ENCODE peak calls at places on chromosomes 5 and 9, in nine cellular contexts. P is K562; Q is mammary epithelial cell; U is tibial artery; R is heart right ventricle; X is GM12865; B is CD8-positive, alpha-beta memory T cell; C is gastrocnemius medialis; K is astrocyte of the cerebellum. W is an unnamed sample.

GRCh38 chr9:77251050-77251449 is 73.7 kb downstream of the VPS13A start:
- DNase-seq in P (no peak), R (no peak), K (no peak), Q (no peak), B (no peak), U (no peak), C (no peak), X (no peak), W (no peak)

GRCh38 chr5:22754155-22754554 is 99.0 kb downstream of the CDH12 start:
- DNase-seq in P (no peak), K (no peak), B (no peak), Q (no peak), U (no peak), C (no peak), R (no peak), X (no peak), W (no peak)

GRCh38 chr5:38382898-38383297 is 124.5 kb downstream of the EGFLAM start:
- DNase-seq in Q (peak), X (peak), B (peak), C (peak), K (peak), R (peak), U (peak), P (peak), W (no peak)

GRCh38 chr5:81007637-81008027 is 47.5 kb downstream of the RASGRF2 start:
- DNase-seq in P (no peak), X (no peak), C (no peak), B (no peak), R (no peak), Q (no peak), K (no peak), U (no peak), W (no peak)

GRCh38 chr5:120297621-120298020 is 166.5 kb upstream of the PRR16 start:
- DNase-seq in X (no peak), Q (no peak), B (no peak), P (no peak), K (no peak), C (no peak), R (no peak), U (no peak), W (no peak)

GRCh38 chr5:1881731-1882336 is 891 bp downstream of the IRX4 start:
- DNase-seq in Q (peak), K (no peak), R (no peak), P (no peak), C (no peak), B (no peak), U (no peak), X (no peak), W (no peak)

GRCh38 chr9:118962426-118962825 is 406.8 kb downstream of the BRINP1 start:
- DNase-seq in U (no peak), B (no peak), X (no peak), R (no peak), Q (no peak), K (peak), P (no peak), C (no peak), W (no peak)

GRCh38 chr9:107351382-107352045 is 68.4 kb downstream of the RAD23B start:
- DNase-seq in B (no peak), R (no peak), U (no peak), K (no peak), X (no peak), C (no peak), Q (peak), P (no peak), W (no peak)

GRCh38 chr9:97954550-97954989 is 16.6 kb upstream of the HEMGN start:
- DNase-seq in X (peak), R (no peak), K (no peak), C (no peak), P (peak), B (peak), Q (peak), U (no peak), W (no peak)

GRCh38 chr9:93587284-93587650 is 10.9 kb downstream of the PHF2 start:
- DNase-seq in C (no peak), U (peak), X (no peak), R (no peak), Q (no peak), P (no peak), B (no peak), K (no peak), W (no peak)

GRCh38 chr5:148343049-148343413 is 7.7 kb downstream of the SPINK9 start:
- DNase-seq in R (no peak), K (no peak), P (peak), U (no peak), B (no peak), Q (peak), X (no peak), C (no peak), W (no peak)

GRCh38 chr9:68740561-68740960 is 35.5 kb downstream of the PIP5K1B start:
- DNase-seq in C (no peak), R (no peak), B (no peak), U (no peak), K (no peak), Q (no peak), P (no peak), X (no peak), W (no peak)

GRCh38 chr5:16508730-16509531 is 43.3 kb upstream of the ZNF622 start:
- DNase-seq in K (no peak), X (no peak), C (peak), P (no peak), R (peak), U (peak), Q (peak), B (no peak), W (no peak)

GRCh38 chr5:34762321-34762871 is 76.6 kb upstream of the TTC23L start:
- DNase-seq in K (peak), U (no peak), B (no peak), Q (no peak), P (no peak), R (peak), C (peak), X (no peak), W (no peak)

GRCh38 chr9:87662808-87663528 is 63.0 kb upstream of the CTSL start:
- DNase-seq in C (peak), Q (peak), K (peak), U (peak), X (peak), B (no peak), P (peak), R (peak), W (peak)

GRCh38 chr5:98585661-98586310 is 187.7 kb upstream of the RGMB start:
- DNase-seq in P (no peak), K (peak), X (no peak), U (no peak), B (no peak), C (no peak), R (no peak), Q (no peak), W (no peak)

GRCh38 chr9:89853931-89854330 is 249.1 kb downstream of the GADD45G start:
- DNase-seq in X (no peak), R (no peak), K (no peak), P (no peak), U (no peak), C (no peak), B (no peak), Q (no peak), W (no peak)

GRCh38 chr5:17374157-17374556 is 123.9 kb upstream of the TAF11L2 start:
- DNase-seq in C (no peak), X (no peak), U (no peak), K (no peak), B (no peak), Q (no peak), R (no peak), P (no peak), W (no peak)

GRCh38 chr5:103450333-103451061 is 112.1 kb downstream of the NUDT12 start:
- DNase-seq in X (no peak), Q (peak), K (peak), P (no peak), B (no peak), U (no peak), R (no peak), C (no peak), W (no peak)

GRCh38 chr9:16154570-16155078 is 601.8 kb downstream of the CCDC171 start:
- DNase-seq in C (no peak), B (no peak), K (no peak), P (no peak), R (peak), X (peak), Q (no peak), U (no peak), W (no peak)

GRCh38 chr5:170769898-170770416 is 13.6 kb upstream of the GABRP start:
- DNase-seq in C (no peak), P (peak), Q (no peak), X (no peak), U (no peak), K (no peak), B (no peak), R (no peak), W (no peak)

GRCh38 chr5:61330341-61330878 is 1.6 kb upstream of the ZSWIM6 start:
- DNase-seq in R (peak), U (no peak), C (no peak), Q (peak), B (no peak), X (no peak), P (peak), K (peak), W (no peak)

GRCh38 chr9:128215491-128216404 is 12.6 kb downstream of the DNM1 start:
- DNase-seq in X (peak), B (no peak), U (peak), K (peak), Q (no peak), R (no peak), P (peak), C (peak), W (no peak)

GRCh38 chr9:15115702-15116639 is 191.0 kb downstream of the TTC39B start:
- DNase-seq in X (no peak), P (no peak), R (no peak), C (no peak), Q (no peak), U (no peak), B (no peak), K (no peak), W (no peak)

GRCh38 chr5:180026320-180026719 is 45.2 kb downstream of the RNF130 start:
- DNase-seq in Q (peak), R (no peak), B (no peak), P (peak), U (no peak), C (peak), X (peak), K (peak), W (no peak)

GRCh38 chr5:180130291-180130869 is 58.8 kb upstream of the RNF130 start:
- DNase-seq in U (no peak), X (no peak), C (no peak), P (no peak), Q (no peak), B (no peak), K (no peak), R (no peak), W (peak)

GRCh38 chr9:101400120-101400519 is 1.5 kb downstream of the ZNF189 start:
- DNase-seq in U (no peak), K (no peak), R (no peak), C (no peak), X (no peak), B (no peak), P (peak), Q (no peak), W (no peak)
- H3K4me3 ChIP-seq in U (peak), K (peak), R (peak), C (peak), X (no peak), B (no peak), P (peak), Q (peak), W (peak)

GRCh38 chr5:50435131-50435530 is 6.0 kb downstream of the EMB start:
- DNase-seq in X (no peak), K (no peak), Q (no peak), C (no peak), B (no peak), R (no peak), U (no peak), P (no peak), W (no peak)
- H3K4me3 ChIP-seq in X (no peak), K (no peak), Q (no peak), C (no peak), B (no peak), R (no peak), U (no peak), P (no peak), W (no peak)

GRCh38 chr5:36261186-36261585 is 19.5 kb upstream of the NADK2 start:
- DNase-seq in P (no peak), C (no peak), B (no peak), K (no peak), Q (no peak), U (no peak), X (no peak), R (no peak), W (no peak)

GRCh38 chr5:36269479-36269878 is 27.8 kb upstream of the NADK2 start:
- DNase-seq in K (no peak), Q (no peak), R (no peak), P (no peak), B (no peak), X (no peak), C (no peak), U (no peak), W (no peak)

GRCh38 chr5:36270175-36270574 is 28.4 kb upstream of the NADK2 start:
- DNase-seq in X (no peak), Q (no peak), B (no peak), R (no peak), C (no peak), U (no peak), P (no peak), K (no peak), W (no peak)

GRCh38 chr5:36267905-36268304 is 26.2 kb upstream of the NADK2 start:
- DNase-seq in U (no peak), B (no peak), Q (no peak), K (no peak), R (no peak), X (no peak), C (no peak), P (no peak), W (no peak)

GRCh38 chr5:36264202-36264760 is 22.6 kb upstream of the NADK2 start:
- DNase-seq in U (no peak), P (no peak), B (no peak), K (no peak), C (no peak), X (no peak), R (no peak), Q (no peak), W (no peak)
- H3K4me3 ChIP-seq in U (no peak), P (no peak), B (no peak), K (no peak), C (no peak), X (no peak), R (no peak), Q (no peak), W (no peak)

GRCh38 chr5:135085936-135086235 is 51.9 kb upstream of the PITX1 start:
- DNase-seq in P (no peak), X (no peak), K (no peak), B (no peak), U (peak), Q (no peak), C (no peak), R (no peak), W (no peak)
- H3K4me3 ChIP-seq in P (no peak), X (no peak), K (no peak), B (no peak), U (no peak), Q (no peak), C (no peak), R (no peak), W (no peak)

GRCh38 chr5:138369706-138370105 is 17.2 kb downstream of the KDM3B start:
- DNase-seq in X (no peak), K (no peak), C (no peak), Q (no peak), P (no peak), R (no peak), U (no peak), B (no peak), W (no peak)
- H3K4me3 ChIP-seq in X (no peak), K (no peak), C (no peak), Q (no peak), P (no peak), R (no peak), U (no peak), B (no peak), W (no peak)

DNA sequence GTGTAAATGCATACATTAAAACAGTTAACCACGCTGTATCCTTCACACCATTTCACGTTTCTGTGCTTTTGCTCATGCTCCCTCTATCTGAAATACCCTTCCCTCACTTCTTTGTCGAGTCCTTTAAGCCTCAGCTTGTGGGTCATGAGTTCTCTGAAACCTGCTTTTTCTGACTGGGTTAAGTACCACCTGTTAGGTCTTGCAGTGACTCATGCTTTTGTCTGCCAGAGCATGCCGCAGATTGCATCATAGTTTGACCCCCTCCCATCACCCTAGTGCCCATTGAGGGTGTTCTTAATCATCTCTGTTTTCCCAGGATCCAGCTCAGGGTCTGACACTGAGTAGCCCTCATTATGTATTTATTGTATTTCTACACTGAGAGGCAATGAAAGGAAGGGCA is 190.2 kb downstream of the ASTN2 start:
- DNase-seq in Q (no peak), R (no peak), X (no peak), P (no peak), B (no peak), U (no peak), K (peak), C (no peak), W (no peak)
- H3K4me3 ChIP-seq in Q (no peak), R (no peak), X (no peak), P (no peak), B (no peak), U (no peak), K (no peak), C (no peak), W (no peak)

DNA sequence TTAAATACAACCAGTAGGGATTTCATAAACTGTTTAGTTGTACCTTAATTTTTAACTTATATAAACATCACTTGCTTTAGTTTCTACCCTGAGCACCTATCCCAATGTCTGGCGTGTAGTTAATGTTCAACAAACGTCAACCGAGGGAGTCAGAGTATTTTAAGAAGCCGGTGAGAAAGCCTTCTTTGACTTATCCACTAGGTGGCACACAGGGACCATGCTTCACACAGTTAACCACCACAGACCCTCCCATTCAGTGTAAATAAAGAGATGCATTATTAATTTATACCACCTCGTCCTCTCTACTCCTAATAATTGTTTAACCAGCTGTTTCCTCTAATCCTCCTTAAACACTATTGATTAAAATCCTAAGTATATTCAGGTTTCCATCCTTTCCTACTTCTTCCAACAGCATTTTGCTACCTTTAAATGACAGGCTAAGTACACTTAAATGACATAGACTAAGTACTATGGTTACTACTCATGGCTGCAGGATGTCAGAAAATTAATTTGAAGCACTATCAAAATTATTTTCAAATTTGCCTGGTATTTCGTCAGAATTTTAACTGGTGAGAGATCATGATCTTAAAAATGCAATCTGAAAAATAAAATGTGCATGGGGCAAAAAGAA is 2.3 kb downstream of the HAPLN1 start:
- DNase-seq in P (peak), K (peak), B (no peak), C (no peak), Q (peak), U (no peak), R (no peak), X (peak), W (no peak)
- H3K4me3 ChIP-seq in P (no peak), K (peak), B (no peak), C (no peak), Q (no peak), U (no peak), R (no peak), X (no peak), W (no peak)

DNA sequence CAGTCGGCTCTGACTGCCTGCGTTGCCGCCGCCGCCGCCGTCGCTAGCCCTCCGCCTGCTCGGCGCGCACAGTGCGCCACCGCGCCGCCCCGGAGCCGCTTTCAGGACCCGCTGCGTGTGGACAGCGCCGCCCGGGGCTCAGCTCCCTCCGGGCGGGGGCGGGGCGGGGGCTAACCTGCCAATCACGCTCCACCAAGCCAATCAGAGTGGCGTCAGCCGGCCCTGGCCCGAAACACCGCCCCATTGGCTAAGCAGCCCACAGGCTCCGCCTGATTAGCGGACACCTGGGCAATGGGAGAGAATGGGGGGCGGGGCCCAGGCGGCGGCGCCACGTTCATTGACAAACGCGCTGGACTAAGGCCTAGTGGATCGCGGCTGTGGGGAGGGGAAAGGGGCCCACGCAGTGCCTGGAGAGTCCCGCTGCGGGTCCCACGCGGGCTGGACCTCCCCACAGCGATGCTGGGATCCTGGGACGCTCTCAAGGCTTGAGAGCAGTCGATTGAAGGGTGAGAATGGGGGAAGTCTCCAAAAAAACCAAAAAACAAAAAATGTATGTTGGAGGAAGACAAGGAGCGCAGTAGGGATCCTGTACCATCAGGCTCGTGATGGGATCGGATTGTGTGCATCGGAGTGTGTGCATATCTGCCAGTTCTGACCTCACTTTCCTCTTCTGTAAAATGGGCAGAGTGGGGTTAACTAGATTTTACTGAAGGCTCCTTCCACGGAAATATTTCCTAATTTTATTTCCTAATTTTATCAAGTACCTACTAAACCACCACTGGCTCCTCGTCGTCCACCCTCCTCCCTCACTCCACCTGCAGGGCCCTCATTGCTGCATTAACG is 6.3 kb downstream of the PAX5 start:
- DNase-seq in U (no peak), P (peak), B (peak), X (peak), Q (peak), K (peak), C (peak), R (peak), W (no peak)
- H3K4me3 ChIP-seq in U (no peak), P (peak), B (peak), X (peak), Q (peak), K (peak), C (peak), R (peak), W (peak)

GRCh38 chr5:643351-643801 is 31.2 kb downstream of the CEP72 start:
- DNase-seq in X (peak), C (no peak), Q (no peak), B (no peak), R (no peak), K (no peak), P (no peak), U (no peak), W (no peak)

GRCh38 chr5:644509-644908 is 32.4 kb downstream of the CEP72 start:
- DNase-seq in X (no peak), C (no peak), B (no peak), U (no peak), P (no peak), R (no peak), K (no peak), Q (no peak), W (no peak)

GRCh38 chr5:645421-645820 is 33.3 kb downstream of the CEP72 start:
- DNase-seq in C (no peak), R (no peak), U (no peak), B (no peak), Q (no peak), K (no peak), P (no peak), X (no peak), W (no peak)

GRCh38 chr5:643811-644271 is 31.7 kb downstream of the CEP72 start:
- DNase-seq in B (no peak), Q (no peak), C (no peak), R (no peak), U (no peak), X (peak), K (no peak), P (no peak), W (no peak)

DNA sequence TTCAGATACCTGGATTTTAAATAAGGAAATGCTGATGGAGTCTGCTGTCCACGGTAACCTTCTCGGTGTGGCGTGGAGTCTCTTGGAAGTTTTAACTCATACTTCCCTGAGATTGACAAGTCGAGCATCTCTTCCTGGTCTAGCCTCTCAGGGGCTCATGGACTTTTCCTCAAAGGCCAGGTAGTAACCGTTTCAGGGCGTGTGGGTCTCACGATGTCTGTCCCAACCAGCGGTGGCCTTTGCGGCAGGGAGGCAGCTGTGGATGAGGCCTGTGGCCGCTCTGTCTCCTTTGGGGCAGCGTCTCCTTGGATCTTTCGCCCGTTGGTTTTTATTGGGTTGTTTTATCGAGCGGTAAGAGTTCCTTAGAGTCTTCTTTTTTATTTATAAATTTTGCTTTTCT is 32.8 kb downstream of the CEP72 start:
- DNase-seq in C (no peak), B (no peak), U (no peak), K (no peak), Q (no peak), R (no peak), P (no peak), X (no peak), W (no peak)
- H3K4me3 ChIP-seq in C (no peak), B (no peak), U (no peak), K (no peak), Q (no peak), R (no peak), P (no peak), X (no peak), W (no peak)

W was measured in vagina.